ENCODE peak calls at places on chromosomes 2 and 18, in seven cellular contexts. T is kidney tubule cell; Z is HTR-8/SVneo; G is stimulated activated CD4-positive, alpha-beta T cell treated with anti-CD3 and anti-CD28 coated beads, Interleukin-4, amount 100 ng/mL, for 24 hours; U is A673; V is fibroblast of the conjunctiva; E is naive thymus-derived CD8-positive, alpha-beta T cell. C is an unnamed sample.

GRCh38 chr18:12010187-12010802 is 29.0 kb downstream of the IMPA2 start:
- DNase-seq in T (no peak), Z (no peak), G (no peak), U (no peak), V (no peak), E (no peak), C (no peak)

GRCh38 chr2:4130651-4131050 is 427.3 kb downstream of the DCDC2C start:
- DNase-seq in T (no peak), Z (no peak), G (no peak), U (no peak), V (no peak), E (no peak), C (no peak)

GRCh38 chr2:4930704-4931103 is 761.5 kb upstream of the SOX11 start:
- DNase-seq in T (no peak), Z (no peak), G (no peak), U (no peak), V (no peak), E (no peak), C (no peak)

GRCh38 chr2:183037281-183037659 is 987 bp downstream of the NCKAP1 start:
- DNase-seq in T (peak; percentile 52), Z (peak; percentile 17), G (no peak), U (peak; percentile 75), V (no peak), E (no peak), C (no peak)

GRCh38 chr2:234500394-234501006 is 3.6 kb upstream of the ARL4C start:
- DNase-seq in T (peak; percentile 80), Z (no peak), G (peak; percentile 81), U (peak; percentile 57), V (peak; percentile 31), E (peak; percentile 76), C (peak; percentile 66)

GRCh38 chr2:161048317-161048716 is 111.9 kb upstream of the TANK start:
- DNase-seq in T (no peak), Z (no peak), G (no peak), U (no peak), V (no peak), E (no peak), C (no peak)

GRCh38 chr2:217799553-217800432 is 203.0 kb downstream of the TNS1 start:
- DNase-seq in T (no peak), Z (no peak), G (no peak), U (no peak), V (no peak), E (no peak), C (peak; percentile 37)

GRCh38 chr2:160429248-160430000 is 64.2 kb downstream of the RBMS1 start:
- DNase-seq in T (peak; percentile 66), Z (no peak), G (no peak), U (peak; percentile 87), V (no peak), E (peak; percentile 61), C (no peak)

GRCh38 chr18:53489266-53489665 is 735.2 kb downstream of the MBD2 start:
- DNase-seq in T (peak; percentile 68), Z (no peak), G (no peak), U (no peak), V (no peak), E (no peak), C (no peak)

GRCh38 chr2:238949710-238950345 is 101.9 kb downstream of the TWIST2 start:
- DNase-seq in T (no peak), Z (no peak), G (no peak), U (no peak), V (no peak), E (no peak), C (no peak)